ENCODE peak calls at places on chromosomes 6 and 20, in four cellular contexts. One of them, this sample, is unnamed.

GRCh38 chr6:107786709-107787588 is 37.2 kb downstream of the SCML4 start:
- DNase-seq in psoas muscle: peak
- DNase-seq in heart right ventricle: no peak
- DNase-seq in endothelial cell of umbilical vein: no peak
- DNase-seq in this sample: no peak

GRCh38 chr6:14210663-14211595 is 93.4 kb downstream of the CD83 start:
- DNase-seq in endothelial cell of umbilical vein: peak
- DNase-seq in psoas muscle: peak
- DNase-seq in heart right ventricle: peak
- DNase-seq in this sample: peak

GRCh38 chr20:43987531-43987930 is 72.9 kb downstream of the TOX2 start:
- DNase-seq in heart right ventricle: no peak
- DNase-seq in psoas muscle: no peak
- DNase-seq in endothelial cell of umbilical vein: no peak
- DNase-seq in this sample: no peak

GRCh38 chr6:105949939-105950582 is 136.1 kb upstream of the PRDM1 start:
- DNase-seq in psoas muscle: no peak
- DNase-seq in heart right ventricle: no peak
- DNase-seq in endothelial cell of umbilical vein: no peak
- DNase-seq in this sample: no peak

GRCh38 chr20:17882834-17883591 is 85.6 kb downstream of the SNX5 start:
- DNase-seq in heart right ventricle: no peak
- DNase-seq in psoas muscle: no peak
- DNase-seq in endothelial cell of umbilical vein: no peak
- DNase-seq in this sample: no peak

GRCh38 chr6:107202876-107203468 is 87.7 kb upstream of the BEND3 start:
- DNase-seq in heart right ventricle: no peak
- DNase-seq in psoas muscle: no peak
- DNase-seq in endothelial cell of umbilical vein: no peak
- DNase-seq in this sample: no peak

GRCh38 chr20:36277546-36277945 is 28.6 kb upstream of the DLGAP4 start:
- DNase-seq in heart right ventricle: no peak
- DNase-seq in psoas muscle: no peak
- DNase-seq in endothelial cell of umbilical vein: no peak
- DNase-seq in this sample: no peak

GRCh38 chr6:28980797-28981390 is 24.2 kb downstream of the ZNF311 start:
- DNase-seq in heart right ventricle: peak
- DNase-seq in endothelial cell of umbilical vein: peak
- DNase-seq in psoas muscle: peak
- DNase-seq in this sample: no peak

This sample was measured in tibial nerve.